ENCODE peak calls at places on chromosomes 16 and 17, in six cellular contexts. N is mucosa of descending colon, X is pancreas, O is neural progenitor cell, D is HCT116, L is uterus. R is an unnamed sample. For H3K4me1, the result is how much of the 10 kb centered on the place peaks cover.

GRCh38 chr16:81158964-81159363 is 62.8 kb upstream of the GCSH start:
- DNase-seq in O (peak), X (no peak), N (no peak), D (no peak), L (no peak), R (no peak)

GRCh38 chr17:65530158-65530984 is 31.1 kb downstream of the AXIN2 start:
- DNase-seq in N (no peak), L (no peak), O (no peak), X (no peak), D (no peak), R (no peak)

GRCh38 chr16:54054237-54054780 is 232.3 kb downstream of the IRX3 start:
- DNase-seq in O (peak), X (no peak), L (no peak), N (no peak), D (no peak), R (no peak)

GRCh38 chr17:30468465-30468864 is 8.7 kb upstream of the GOSR1 start:
- DNase-seq in N (no peak), X (no peak), L (no peak), O (no peak), D (no peak), R (no peak)

GRCh38 chr17:38907930-38908675 is 17.3 kb upstream of the LASP1NB start:
- DNase-seq in X (no peak), D (no peak), N (no peak), O (no peak), L (no peak), R (no peak)

GRCh38 chr16:27463741-27464662 is 62.0 kb downstream of the IL21R start:
- DNase-seq in O (no peak), L (no peak), N (no peak), D (no peak), X (no peak), R (no peak)

GRCh38 chr16:7324306-7324705 is 8.3 kb upstream of the RBFOX1 start:
- DNase-seq in L (no peak), N (no peak), O (peak), X (no peak), D (no peak), R (no peak)

GRCh38 chr17:41837761-41838538 is at the start of gene KLHL10:
- DNase-seq in L (no peak), X (no peak), O (no peak), N (no peak), D (no peak), R (no peak)

GRCh38 chr16:23786964-23787571 is 32.2 kb downstream of the CHP2 start:
- DNase-seq in O (peak), N (no peak), L (no peak), D (no peak), X (no peak), R (no peak)

GRCh38 chr17:48378238-48378637 is 51.8 kb downstream of the SKAP1 start:
- DNase-seq in X (no peak), L (no peak), O (no peak), D (no peak), N (no peak), R (no peak)

GRCh38 chr16:55515110-55515509 is 6.2 kb downstream of the LPCAT2 start:
- DNase-seq in D (no peak), N (no peak), O (no peak), L (no peak), X (no peak), R (peak)

DNA sequence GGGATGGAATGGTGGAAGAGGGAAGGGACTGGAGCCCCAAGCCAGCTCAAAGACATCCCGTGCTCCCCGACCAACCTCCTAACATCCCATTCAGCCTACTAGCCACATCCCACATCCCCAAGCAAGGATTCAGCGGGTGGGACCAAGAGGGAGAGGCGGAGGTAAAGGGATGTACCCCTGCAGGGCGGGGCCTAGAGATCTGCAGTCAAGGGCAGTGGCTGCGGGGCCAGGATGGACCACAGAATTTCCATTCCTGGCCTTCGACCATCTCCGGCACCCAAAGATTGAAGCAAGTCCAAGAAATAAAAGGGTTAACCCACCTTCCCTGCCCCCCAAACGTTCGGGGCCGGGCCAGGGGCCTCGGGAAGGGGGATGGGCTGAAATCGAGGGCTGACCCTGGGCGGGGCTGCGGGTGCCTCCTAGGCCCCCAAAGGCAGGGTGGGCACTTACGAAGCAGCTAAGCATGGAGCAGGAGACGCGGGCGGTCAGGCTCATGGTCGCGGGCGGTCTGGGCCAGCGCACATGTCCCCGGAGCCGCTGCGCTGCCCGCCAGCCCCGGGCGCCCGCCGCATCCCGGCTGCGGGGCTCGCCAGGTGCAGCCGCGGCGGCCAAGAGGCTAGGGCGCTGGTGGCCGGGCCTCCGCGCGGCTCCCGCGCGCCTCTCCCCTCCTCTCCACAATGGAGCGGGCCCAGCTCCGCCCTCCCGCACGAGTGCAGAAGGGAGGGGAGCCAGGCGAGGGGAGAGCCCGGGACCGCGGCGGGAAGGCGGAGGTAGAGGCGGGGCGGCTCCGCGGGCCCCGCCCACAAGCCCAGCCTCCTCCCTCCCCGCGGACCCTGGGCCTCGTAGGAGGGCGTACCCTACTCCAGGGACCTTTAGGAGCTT is at the start of gene MTMR4:
- DNase-seq in X (peak), D (peak), N (peak), L (peak), O (peak), R (peak)
- H3K4me1 ChIP-seq in X (under half), D (under half), N (under half), L (under half), O (under half), R (under half)

DNA sequence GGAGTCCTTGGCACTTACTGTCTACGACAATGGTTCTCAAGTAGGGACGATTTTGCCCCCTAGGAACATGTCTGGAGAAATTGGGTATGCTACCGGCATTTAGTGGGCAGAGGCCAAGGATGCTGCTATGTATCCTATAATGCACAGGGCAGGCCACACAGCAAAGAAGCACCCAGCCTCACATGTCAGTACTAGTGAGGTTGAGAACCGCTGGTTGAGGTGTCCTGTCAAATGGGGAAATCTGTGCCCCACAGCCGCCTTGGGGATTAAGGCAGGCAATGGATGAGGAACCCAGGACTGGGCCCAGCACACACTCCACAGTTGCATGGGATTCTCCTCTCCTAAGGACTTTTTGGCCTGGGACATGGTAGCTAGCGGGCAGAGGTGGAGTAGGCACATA is 86.7 kb upstream of the TOB1 start:
- DNase-seq in L (no peak), X (no peak), O (no peak), N (no peak), D (no peak), R (peak)
- H3K4me1 ChIP-seq in L (under half), X (under half), O (under half), N (under half), D (half or more), R (under half)

DNA sequence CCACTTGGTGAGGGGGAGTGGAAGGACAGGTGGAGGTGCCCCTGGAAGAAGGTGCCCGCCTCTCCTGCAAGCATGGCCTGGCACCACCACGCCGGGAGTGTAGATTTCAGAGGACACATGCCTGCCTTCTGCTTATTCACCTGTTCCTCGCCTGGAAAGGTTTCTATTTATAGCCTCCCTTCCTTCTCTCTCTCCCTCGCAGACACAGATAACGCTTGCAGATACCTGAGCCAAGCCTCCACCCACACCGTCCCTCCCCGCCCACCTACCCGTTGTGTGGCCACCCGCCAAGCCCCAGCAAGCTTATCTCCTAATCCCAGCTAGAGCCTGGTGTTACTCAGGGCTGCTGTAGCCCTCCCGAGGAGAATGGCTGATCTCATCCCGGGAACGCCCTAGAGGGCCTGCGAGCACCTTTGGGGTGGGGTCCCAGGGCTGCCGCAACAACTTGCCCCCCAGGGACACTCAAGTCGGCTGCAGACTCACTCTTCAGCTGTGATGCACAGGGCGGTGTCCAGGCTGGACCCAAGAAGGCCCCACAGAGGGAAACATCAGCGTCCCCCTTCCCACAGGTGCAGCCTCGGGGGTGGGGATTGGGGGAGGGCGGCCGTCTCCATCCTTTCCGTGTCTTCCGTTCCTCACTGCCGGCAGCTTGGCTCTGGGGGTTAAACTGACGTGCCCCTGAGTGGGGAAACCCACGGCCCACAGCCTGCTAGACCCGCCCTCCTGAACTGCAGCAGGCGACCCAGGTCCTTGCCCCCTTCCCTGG is 1.9 kb upstream of the SNAI3 start:
- DNase-seq in L (no peak), N (no peak), D (no peak), X (peak), O (peak), R (no peak)
- H3K4me1 ChIP-seq in L (under half), N (under half), D (under half), X (under half), O (under half), R (under half)

DNA sequence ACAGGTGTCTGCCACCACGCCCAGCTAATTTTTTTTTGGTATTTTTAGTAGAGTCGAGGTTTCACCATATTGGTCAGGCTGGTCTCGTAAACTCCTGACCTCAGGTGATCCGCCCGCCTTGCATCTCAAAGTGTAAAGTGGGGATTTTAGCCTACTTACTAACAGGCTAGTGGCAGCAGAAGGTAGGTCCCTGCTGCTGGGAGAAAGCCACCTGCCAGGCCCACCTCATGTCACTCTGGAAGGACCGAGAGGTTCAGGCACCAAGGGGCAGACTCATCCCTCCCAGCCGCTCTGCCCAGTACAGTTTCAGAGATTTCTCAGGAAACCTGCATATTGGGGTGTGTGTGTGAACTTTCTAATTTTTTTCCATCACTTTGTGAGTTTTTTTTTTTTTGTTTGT is 2.1 kb upstream of the RCVRN start:
- DNase-seq in O (no peak), L (no peak), D (no peak), N (no peak), X (no peak), R (no peak)
- H3K4me1 ChIP-seq in O (under half), L (under half), D (under half), N (under half), X (under half), R (under half)

DNA sequence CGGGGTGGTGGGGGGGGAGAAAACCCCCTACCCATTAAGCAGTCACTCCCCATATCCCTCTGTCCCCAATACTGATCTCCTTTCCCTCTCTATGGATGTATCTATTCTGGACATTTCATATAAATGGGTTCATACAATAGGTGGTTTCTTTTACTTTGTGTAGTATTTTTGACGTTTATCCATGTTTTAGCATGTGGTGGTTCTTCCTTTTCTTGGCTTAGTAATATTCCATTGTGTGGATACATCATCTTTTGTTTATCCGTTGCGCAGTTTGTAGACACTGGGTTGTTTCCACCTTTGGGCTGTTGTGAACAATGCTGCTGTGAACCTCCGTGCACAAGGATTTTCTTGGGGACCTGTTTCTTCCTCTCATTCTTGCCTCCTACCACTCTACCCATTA is 12.6 kb downstream of the LDHD start:
- DNase-seq in D (no peak), X (no peak), L (no peak), O (no peak), N (no peak), R (no peak)
- H3K4me1 ChIP-seq in D (under half), X (under half), L (under half), O (under half), N (under half), R (under half)

R was measured in SJSA1.